ENCODE peak calls at places on chromosomes 5 and 9, in seven cellular contexts. One of them, this sample, is unnamed. For H3K36me3, the result is how much of the 10 kb centered on the place peaks cover.

GRCh38 chr9:102569436-102569835 is 425.7 kb upstream of the CYLC2 start:
- DNase-seq in OCI-LY7: no peak
- DNase-seq in WERI-Rb-1: no peak
- DNase-seq in left lung: no peak
- DNase-seq in fibroblast of lung: no peak
- DNase-seq in mammary epithelial cell: no peak
- DNase-seq in pancreas: no peak
- DNase-seq in this sample: no peak

GRCh38 chr9:71748280-71748743 is 20.0 kb downstream of the CEMIP2 start:
- DNase-seq in OCI-LY7: no peak
- DNase-seq in WERI-Rb-1: no peak
- DNase-seq in left lung: no peak
- DNase-seq in fibroblast of lung: peak
- DNase-seq in mammary epithelial cell: peak
- DNase-seq in pancreas: no peak
- DNase-seq in this sample: peak

GRCh38 chr5:1465966-1466471 is 20.8 kb upstream of the SLC6A3 start:
- DNase-seq in OCI-LY7: no peak
- DNase-seq in WERI-Rb-1: no peak
- DNase-seq in left lung: peak
- DNase-seq in fibroblast of lung: no peak
- DNase-seq in mammary epithelial cell: no peak
- DNase-seq in pancreas: no peak
- DNase-seq in this sample: no peak

GRCh38 chr5:57717555-57717954 is 234.9 kb upstream of the ACTBL2 start:
- DNase-seq in OCI-LY7: no peak
- DNase-seq in WERI-Rb-1: no peak
- DNase-seq in left lung: no peak
- DNase-seq in fibroblast of lung: no peak
- DNase-seq in mammary epithelial cell: no peak
- DNase-seq in pancreas: no peak
- DNase-seq in this sample: no peak

GRCh38 chr5:167633931-167634341 is 657.5 kb upstream of the WWC1 start:
- DNase-seq in OCI-LY7: no peak
- DNase-seq in WERI-Rb-1: no peak
- DNase-seq in left lung: no peak
- DNase-seq in fibroblast of lung: peak
- DNase-seq in mammary epithelial cell: peak
- DNase-seq in pancreas: no peak
- DNase-seq in this sample: peak

GRCh38 chr5:10684303-10685086 is 76.5 kb downstream of the DAP start:
- DNase-seq in OCI-LY7: no peak
- DNase-seq in WERI-Rb-1: no peak
- DNase-seq in left lung: no peak
- DNase-seq in fibroblast of lung: no peak
- DNase-seq in mammary epithelial cell: peak
- DNase-seq in pancreas: no peak
- DNase-seq in this sample: no peak

GRCh38 chr5:113000466-113000865 is 23.9 kb downstream of the DCP2 start:
- DNase-seq in OCI-LY7: no peak
- DNase-seq in WERI-Rb-1: no peak
- DNase-seq in left lung: no peak
- DNase-seq in fibroblast of lung: no peak
- DNase-seq in mammary epithelial cell: peak
- DNase-seq in pancreas: no peak
- DNase-seq in this sample: no peak

GRCh38 chr9:129111762-129112151 is 542 bp downstream of the PTPA start:
- DNase-seq in OCI-LY7: peak
- DNase-seq in WERI-Rb-1: peak
- DNase-seq in left lung: no peak
- DNase-seq in fibroblast of lung: peak
- DNase-seq in mammary epithelial cell: peak
- DNase-seq in pancreas: no peak
- DNase-seq in this sample: peak

GRCh38 chr5:87404359-87404758 is 8.4 kb downstream of the CCNH start:
- DNase-seq in OCI-LY7: no peak
- DNase-seq in WERI-Rb-1: no peak
- DNase-seq in left lung: no peak
- DNase-seq in fibroblast of lung: no peak
- DNase-seq in mammary epithelial cell: no peak
- DNase-seq in pancreas: no peak
- DNase-seq in this sample: no peak

GRCh38 chr5:116355819-116356601 is 218.6 kb downstream of the SEMA6A start:
- DNase-seq in OCI-LY7: no peak
- DNase-seq in WERI-Rb-1: no peak
- DNase-seq in left lung: no peak
- DNase-seq in fibroblast of lung: no peak
- DNase-seq in mammary epithelial cell: no peak
- DNase-seq in pancreas: no peak
- DNase-seq in this sample: no peak

GRCh38 chr5:4185127-4185526 is 589.5 kb downstream of the IRX1 start:
- DNase-seq in OCI-LY7: no peak
- DNase-seq in WERI-Rb-1: no peak
- DNase-seq in left lung: no peak
- DNase-seq in fibroblast of lung: no peak
- DNase-seq in mammary epithelial cell: no peak
- DNase-seq in pancreas: no peak
- DNase-seq in this sample: no peak

GRCh38 chr5:107781451-107781850 is 110.7 kb upstream of the EFNA5 start:
- DNase-seq in OCI-LY7: no peak
- DNase-seq in WERI-Rb-1: no peak
- DNase-seq in left lung: no peak
- DNase-seq in fibroblast of lung: peak
- DNase-seq in mammary epithelial cell: peak
- DNase-seq in pancreas: no peak
- DNase-seq in this sample: peak

GRCh38 chr9:69758981-69759477 is 782 bp downstream of the PTAR1 start:
- DNase-seq in OCI-LY7: no peak
- DNase-seq in WERI-Rb-1: no peak
- DNase-seq in left lung: no peak
- DNase-seq in fibroblast of lung: peak
- DNase-seq in mammary epithelial cell: no peak
- DNase-seq in pancreas: no peak
- DNase-seq in this sample: peak

GRCh38 chr9:137318976-137319375 is 16.9 kb upstream of the NRARP start:
- DNase-seq in OCI-LY7: no peak
- DNase-seq in WERI-Rb-1: peak
- DNase-seq in left lung: peak
- DNase-seq in fibroblast of lung: no peak
- DNase-seq in mammary epithelial cell: no peak
- DNase-seq in pancreas: no peak
- DNase-seq in this sample: peak

GRCh38 chr5:73280821-73281746 is 108.1 kb downstream of the TMEM174 start:
- DNase-seq in OCI-LY7: no peak
- DNase-seq in WERI-Rb-1: no peak
- DNase-seq in left lung: no peak
- DNase-seq in fibroblast of lung: peak
- DNase-seq in mammary epithelial cell: peak
- DNase-seq in pancreas: peak
- DNase-seq in this sample: peak

GRCh38 chr5:36152324-36153298 is 700 bp downstream of the SKP2 start:
- DNase-seq in OCI-LY7: peak
- DNase-seq in WERI-Rb-1: no peak
- DNase-seq in left lung: no peak
- DNase-seq in fibroblast of lung: peak
- DNase-seq in mammary epithelial cell: no peak
- DNase-seq in pancreas: no peak
- DNase-seq in this sample: no peak

GRCh38 chr9:22452415-22453010 is 5.9 kb downstream of the DMRTA1 start:
- DNase-seq in OCI-LY7: peak
- DNase-seq in WERI-Rb-1: peak
- DNase-seq in left lung: no peak
- DNase-seq in fibroblast of lung: peak
- DNase-seq in mammary epithelial cell: no peak
- DNase-seq in pancreas: no peak
- DNase-seq in this sample: peak

GRCh38 chr9:87393706-87394255 is 103.9 kb upstream of the DAPK1 start:
- DNase-seq in OCI-LY7: no peak
- DNase-seq in WERI-Rb-1: no peak
- DNase-seq in left lung: no peak
- DNase-seq in fibroblast of lung: no peak
- DNase-seq in mammary epithelial cell: no peak
- DNase-seq in pancreas: no peak
- DNase-seq in this sample: no peak

GRCh38 chr9:73008273-73008672 is 55.4 kb upstream of the ALDH1A1 start:
- DNase-seq in OCI-LY7: no peak
- DNase-seq in WERI-Rb-1: no peak
- DNase-seq in left lung: no peak
- DNase-seq in fibroblast of lung: no peak
- DNase-seq in mammary epithelial cell: no peak
- DNase-seq in pancreas: no peak
- DNase-seq in this sample: no peak

GRCh38 chr5:125011014-125011413 is 264.6 kb upstream of the ZNF608 start:
- DNase-seq in OCI-LY7: no peak
- DNase-seq in WERI-Rb-1: no peak
- DNase-seq in left lung: no peak
- DNase-seq in fibroblast of lung: no peak
- DNase-seq in mammary epithelial cell: no peak
- DNase-seq in pancreas: no peak
- DNase-seq in this sample: no peak

GRCh38 chr5:180333661-180334060 is 19.5 kb downstream of the GFPT2 start:
- DNase-seq in OCI-LY7: no peak
- DNase-seq in WERI-Rb-1: no peak
- DNase-seq in left lung: no peak
- DNase-seq in fibroblast of lung: peak
- DNase-seq in mammary epithelial cell: peak
- DNase-seq in pancreas: no peak
- DNase-seq in this sample: peak

GRCh38 chr9:72390896-72391295 is 25.9 kb upstream of the ZFAND5 start:
- DNase-seq in OCI-LY7: no peak
- DNase-seq in WERI-Rb-1: no peak
- DNase-seq in left lung: no peak
- DNase-seq in fibroblast of lung: no peak
- DNase-seq in mammary epithelial cell: peak
- DNase-seq in pancreas: no peak
- DNase-seq in this sample: no peak

DNA sequence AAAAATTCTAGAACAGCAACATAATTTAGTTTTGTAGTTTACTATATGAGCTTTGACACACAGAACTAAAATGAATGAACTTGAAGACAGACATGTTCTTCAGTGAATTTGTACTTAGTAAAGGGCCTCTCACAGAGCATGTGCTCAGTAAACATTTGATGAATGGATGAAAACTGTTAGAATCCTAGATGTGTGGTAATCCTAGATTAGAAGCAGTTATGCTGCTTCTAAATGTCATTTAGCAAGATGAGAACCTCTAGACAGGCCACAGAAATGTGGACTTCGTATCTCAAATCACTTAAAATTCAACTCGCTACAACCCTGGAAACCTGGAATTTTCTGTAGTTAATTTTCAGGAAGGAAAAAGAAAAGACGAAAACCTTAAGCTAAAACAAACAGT is 8.5 kb downstream of the GOLPH3 start:
- DNase-seq in OCI-LY7: no peak
- DNase-seq in WERI-Rb-1: no peak
- DNase-seq in left lung: no peak
- DNase-seq in fibroblast of lung: no peak
- DNase-seq in mammary epithelial cell: no peak
- DNase-seq in pancreas: no peak
- DNase-seq in this sample: no peak
- H3K36me3 ChIP-seq in OCI-LY7: half or more
- H3K36me3 ChIP-seq in WERI-Rb-1: half or more
- H3K36me3 ChIP-seq in left lung: under half
- H3K36me3 ChIP-seq in fibroblast of lung: under half
- H3K36me3 ChIP-seq in mammary epithelial cell: under half
- H3K36me3 ChIP-seq in pancreas: under half
- H3K36me3 ChIP-seq in this sample: under half

GRCh38 chr9:4297151-4297794 is 2.6 kb downstream of the GLIS3 start:
- DNase-seq in OCI-LY7: no peak
- DNase-seq in WERI-Rb-1: peak
- DNase-seq in left lung: peak
- DNase-seq in fibroblast of lung: peak
- DNase-seq in mammary epithelial cell: peak
- DNase-seq in pancreas: peak
- DNase-seq in this sample: peak
- TF ChIP-seq CTCF in OCI-LY7: no peak
- TF ChIP-seq CTCF in WERI-Rb-1: peak
- TF ChIP-seq CTCF in left lung: no peak
- TF ChIP-seq CTCF in fibroblast of lung: peak
- TF ChIP-seq CTCF in mammary epithelial cell: peak
- TF ChIP-seq CTCF in pancreas: no peak
- TF ChIP-seq CTCF in this sample: peak

GRCh38 chr9:3936520-3937235 is 363.2 kb downstream of the GLIS3 start:
- DNase-seq in OCI-LY7: no peak
- DNase-seq in WERI-Rb-1: no peak
- DNase-seq in left lung: peak
- DNase-seq in fibroblast of lung: peak
- DNase-seq in mammary epithelial cell: no peak
- DNase-seq in pancreas: no peak
- DNase-seq in this sample: no peak
- H3K27ac ChIP-seq in OCI-LY7: no peak
- H3K27ac ChIP-seq in WERI-Rb-1: no peak
- H3K27ac ChIP-seq in left lung: peak
- H3K27ac ChIP-seq in fibroblast of lung: no peak
- H3K27ac ChIP-seq in mammary epithelial cell: no peak
- H3K27ac ChIP-seq in pancreas: no peak
- H3K27ac ChIP-seq in this sample: no peak

DNA sequence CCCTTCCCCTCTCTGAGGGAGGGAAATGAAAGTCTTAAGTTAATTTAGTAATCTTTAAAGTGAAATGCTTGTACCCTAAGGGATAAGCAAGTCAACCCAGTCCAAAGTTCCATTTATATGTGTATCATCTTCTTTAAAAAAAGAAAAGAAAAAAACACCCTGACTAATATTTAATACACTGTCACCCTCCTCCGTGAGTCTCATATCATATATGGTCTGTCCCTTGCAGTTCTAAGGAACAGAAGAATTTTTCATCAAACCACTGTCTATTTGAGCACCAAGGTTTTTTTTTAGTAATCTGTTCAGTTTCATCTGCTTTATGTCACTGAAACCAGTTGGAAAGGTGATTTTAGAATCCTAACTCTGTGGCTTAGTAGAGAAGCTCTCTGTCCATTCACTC is 15.2 kb downstream of the TNIP1 start:
- DNase-seq in OCI-LY7: no peak
- DNase-seq in WERI-Rb-1: no peak
- DNase-seq in left lung: no peak
- DNase-seq in fibroblast of lung: no peak
- DNase-seq in mammary epithelial cell: no peak
- DNase-seq in pancreas: no peak
- DNase-seq in this sample: no peak
- H3K36me3 ChIP-seq in OCI-LY7: half or more
- H3K36me3 ChIP-seq in WERI-Rb-1: under half
- H3K36me3 ChIP-seq in left lung: under half
- H3K36me3 ChIP-seq in fibroblast of lung: under half
- H3K36me3 ChIP-seq in mammary epithelial cell: under half
- H3K36me3 ChIP-seq in pancreas: under half
- H3K36me3 ChIP-seq in this sample: under half